ENCODE peak calls at places on chromosomes 7 and 10, in six cellular contexts. One of them, this sample, is unnamed.

GRCh38 chr7:78002715-78003114 is 204.1 kb downstream of the PHTF2 start:
- DNase-seq in testis: no peak
- DNase-seq in sigmoid colon: no peak
- DNase-seq in esophagus squamous epithelium: no peak
- DNase-seq in tibial artery: no peak
- DNase-seq in transverse colon: no peak
- DNase-seq in this sample: no peak

GRCh38 chr10:77715081-77715480 is 77.5 kb upstream of the KCNMA1 start:
- DNase-seq in testis: no peak
- DNase-seq in sigmoid colon: no peak
- DNase-seq in esophagus squamous epithelium: no peak
- DNase-seq in tibial artery: no peak
- DNase-seq in transverse colon: no peak
- DNase-seq in this sample: no peak

GRCh38 chr10:70166394-70166793 is 3.9 kb downstream of the SAR1A start:
- DNase-seq in testis: no peak
- DNase-seq in sigmoid colon: no peak
- DNase-seq in esophagus squamous epithelium: no peak
- DNase-seq in tibial artery: no peak
- DNase-seq in transverse colon: no peak
- DNase-seq in this sample: no peak

GRCh38 chr10:44993226-44993921 is 7.3 kb upstream of the ZNF22 start:
- DNase-seq in testis: peak; percentile 11
- DNase-seq in sigmoid colon: peak; percentile 61
- DNase-seq in esophagus squamous epithelium: no peak
- DNase-seq in tibial artery: peak; percentile 67
- DNase-seq in transverse colon: no peak
- DNase-seq in this sample: peak; percentile 26

GRCh38 chr7:90276033-90276728 is 31.2 kb downstream of the CFAP69 start:
- DNase-seq in testis: no peak
- DNase-seq in sigmoid colon: no peak
- DNase-seq in esophagus squamous epithelium: no peak
- DNase-seq in tibial artery: no peak
- DNase-seq in transverse colon: no peak
- DNase-seq in this sample: no peak

GRCh38 chr7:87067788-87068187 is 8.3 kb upstream of the ELAPOR2 start:
- DNase-seq in testis: no peak
- DNase-seq in sigmoid colon: no peak
- DNase-seq in esophagus squamous epithelium: no peak
- DNase-seq in tibial artery: no peak
- DNase-seq in transverse colon: no peak
- DNase-seq in this sample: no peak

GRCh38 chr7:17532861-17533404 is 234.5 kb downstream of the AHR start:
- DNase-seq in testis: no peak
- DNase-seq in sigmoid colon: no peak
- DNase-seq in esophagus squamous epithelium: no peak
- DNase-seq in tibial artery: no peak
- DNase-seq in transverse colon: no peak
- DNase-seq in this sample: no peak

GRCh38 chr7:47535033-47535703 is 46.7 kb downstream of the TNS3 start:
- DNase-seq in testis: no peak
- DNase-seq in sigmoid colon: no peak
- DNase-seq in esophagus squamous epithelium: no peak
- DNase-seq in tibial artery: no peak
- DNase-seq in transverse colon: no peak
- DNase-seq in this sample: no peak

GRCh38 chr7:112214887-112215286 is 8.4 kb downstream of the ZNF277 start:
- DNase-seq in testis: no peak
- DNase-seq in sigmoid colon: no peak
- DNase-seq in esophagus squamous epithelium: no peak
- DNase-seq in tibial artery: no peak
- DNase-seq in transverse colon: no peak
- DNase-seq in this sample: no peak

GRCh38 chr7:152089183-152089582 is 63.7 kb downstream of the GALNT11 start:
- DNase-seq in testis: no peak
- DNase-seq in sigmoid colon: no peak
- DNase-seq in esophagus squamous epithelium: no peak
- DNase-seq in tibial artery: no peak
- DNase-seq in transverse colon: no peak
- DNase-seq in this sample: no peak

GRCh38 chr7:105664816-105665525 is 83.7 kb upstream of the EFCAB10 start:
- DNase-seq in testis: no peak
- DNase-seq in sigmoid colon: no peak
- DNase-seq in esophagus squamous epithelium: no peak
- DNase-seq in tibial artery: no peak
- DNase-seq in transverse colon: no peak
- DNase-seq in this sample: no peak

GRCh38 chr7:1457059-1457948 is 2.0 kb downstream of the MICALL2 start:
- DNase-seq in testis: no peak
- DNase-seq in sigmoid colon: no peak
- DNase-seq in esophagus squamous epithelium: no peak
- DNase-seq in tibial artery: no peak
- DNase-seq in transverse colon: no peak
- DNase-seq in this sample: no peak

GRCh38 chr10:57849726-57850357 is 417.9 kb downstream of the IPMK start:
- DNase-seq in testis: no peak
- DNase-seq in sigmoid colon: no peak
- DNase-seq in esophagus squamous epithelium: no peak
- DNase-seq in tibial artery: no peak
- DNase-seq in transverse colon: no peak
- DNase-seq in this sample: no peak

GRCh38 chr7:519974-520458 is 370 bp upstream of the PDGFA start:
- DNase-seq in testis: no peak
- DNase-seq in sigmoid colon: peak; percentile 80
- DNase-seq in esophagus squamous epithelium: no peak
- DNase-seq in tibial artery: peak; percentile 88
- DNase-seq in transverse colon: peak; percentile 48
- DNase-seq in this sample: no peak

GRCh38 chr10:73802276-73802991 is 9.0 kb downstream of the NDST2 start:
- DNase-seq in testis: no peak
- DNase-seq in sigmoid colon: no peak
- DNase-seq in esophagus squamous epithelium: no peak
- DNase-seq in tibial artery: no peak
- DNase-seq in transverse colon: no peak
- DNase-seq in this sample: no peak

GRCh38 chr7:150941983-150942590 is 36.0 kb downstream of the KCNH2 start:
- DNase-seq in testis: peak; percentile 15
- DNase-seq in sigmoid colon: peak; percentile 83
- DNase-seq in esophagus squamous epithelium: no peak
- DNase-seq in tibial artery: no peak
- DNase-seq in transverse colon: peak; percentile 70
- DNase-seq in this sample: no peak

GRCh38 chr7:47336178-47337020 is 245.5 kb downstream of the TNS3 start:
- DNase-seq in testis: no peak
- DNase-seq in sigmoid colon: peak; percentile 75
- DNase-seq in esophagus squamous epithelium: no peak
- DNase-seq in tibial artery: peak; percentile 89
- DNase-seq in transverse colon: no peak
- DNase-seq in this sample: peak; percentile 44

GRCh38 chr7:145850636-145851035 is 266.0 kb upstream of the CNTNAP2 start:
- DNase-seq in testis: no peak
- DNase-seq in sigmoid colon: no peak
- DNase-seq in esophagus squamous epithelium: no peak
- DNase-seq in tibial artery: no peak
- DNase-seq in transverse colon: no peak
- DNase-seq in this sample: no peak

GRCh38 chr7:12210179-12211053 is 678 bp upstream of the TMEM106B start:
- DNase-seq in testis: peak; percentile 51
- DNase-seq in sigmoid colon: no peak
- DNase-seq in esophagus squamous epithelium: no peak
- DNase-seq in tibial artery: no peak
- DNase-seq in transverse colon: peak; percentile 57
- DNase-seq in this sample: peak; percentile 54

GRCh38 chr7:37414352-37414983 is 34.2 kb downstream of the ELMO1 start:
- DNase-seq in testis: no peak
- DNase-seq in sigmoid colon: no peak
- DNase-seq in esophagus squamous epithelium: no peak
- DNase-seq in tibial artery: no peak
- DNase-seq in transverse colon: no peak
- DNase-seq in this sample: no peak

GRCh38 chr10:68516766-68517165 is 10.6 kb downstream of the SLC25A16 start:
- DNase-seq in testis: no peak
- DNase-seq in sigmoid colon: no peak
- DNase-seq in esophagus squamous epithelium: no peak
- DNase-seq in tibial artery: no peak
- DNase-seq in transverse colon: no peak
- DNase-seq in this sample: no peak

GRCh38 chr7:140541513-140542192 is 62.3 kb upstream of the MKRN1 start:
- DNase-seq in testis: peak; percentile 67
- DNase-seq in sigmoid colon: peak; percentile 91
- DNase-seq in esophagus squamous epithelium: no peak
- DNase-seq in tibial artery: peak; percentile 59
- DNase-seq in transverse colon: peak; percentile 64
- DNase-seq in this sample: peak; percentile 44

DNA sequence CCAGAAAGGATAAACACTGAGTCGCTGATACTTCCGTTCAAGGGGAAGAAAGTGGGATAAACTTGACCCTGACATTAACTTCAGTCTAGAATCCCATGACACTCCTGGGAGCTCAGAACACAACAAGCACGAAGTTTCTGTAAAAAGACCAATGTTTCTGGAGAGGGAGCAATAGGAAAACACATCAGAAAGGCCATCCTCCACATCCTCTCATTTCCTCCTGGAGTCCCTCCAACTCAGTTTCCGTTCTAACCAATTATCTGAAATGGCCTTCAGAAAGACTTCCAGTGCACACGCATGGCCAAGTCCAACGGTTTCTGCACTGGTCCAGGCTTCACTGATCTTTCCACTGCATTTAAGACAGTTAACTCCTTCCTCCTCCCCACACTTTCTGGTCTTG is 113.4 kb downstream of the SORBS1 start:
- DNase-seq in testis: peak; percentile 59
- DNase-seq in sigmoid colon: no peak
- DNase-seq in esophagus squamous epithelium: no peak
- DNase-seq in tibial artery: no peak
- DNase-seq in transverse colon: no peak
- DNase-seq in this sample: no peak
- H3K4me1 ChIP-seq in testis: peaks cover 28% of the 10 kb centered on the region
- H3K4me1 ChIP-seq in sigmoid colon: peaks cover 88% of the 10 kb centered on the region
- H3K4me1 ChIP-seq in esophagus squamous epithelium: peaks cover 36% of the 10 kb centered on the region
- H3K4me1 ChIP-seq in tibial artery: peaks cover 100% of the 10 kb centered on the region
- H3K4me1 ChIP-seq in transverse colon: peaks cover 34% of the 10 kb centered on the region
- H3K4me1 ChIP-seq in this sample: peaks cover 21% of the 10 kb centered on the region

DNA sequence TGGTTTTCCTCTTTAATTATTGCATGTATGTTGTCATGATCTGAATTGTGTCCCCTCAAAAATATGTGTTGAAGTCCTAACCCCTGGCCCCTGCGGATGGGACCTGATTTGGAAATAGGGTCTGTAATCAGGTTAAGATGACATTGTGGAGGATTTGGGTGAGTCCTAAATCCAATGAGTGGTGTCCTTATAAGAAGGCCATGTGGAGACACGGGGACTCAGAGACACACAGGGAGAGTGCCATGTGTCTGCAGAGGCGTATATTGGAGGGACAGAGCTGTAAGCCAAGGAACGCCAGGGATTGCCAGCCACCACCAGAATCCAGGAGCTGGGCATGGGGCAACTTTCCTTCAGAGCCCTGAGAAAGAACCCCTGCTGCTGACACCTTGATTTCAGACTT is 171.9 kb downstream of the CREB5 start:
- DNase-seq in testis: no peak
- DNase-seq in sigmoid colon: no peak
- DNase-seq in esophagus squamous epithelium: no peak
- DNase-seq in tibial artery: no peak
- DNase-seq in transverse colon: no peak
- DNase-seq in this sample: no peak
- H3K4me1 ChIP-seq in testis: no peaks in the 10 kb centered on the region
- H3K4me1 ChIP-seq in sigmoid colon: no peaks in the 10 kb centered on the region
- H3K4me1 ChIP-seq in esophagus squamous epithelium: no peaks in the 10 kb centered on the region
- H3K4me1 ChIP-seq in tibial artery: peaks cover 12% of the 10 kb centered on the region
- H3K4me1 ChIP-seq in transverse colon: no peaks in the 10 kb centered on the region
- H3K4me1 ChIP-seq in this sample: no peaks in the 10 kb centered on the region

GRCh38 chr10:24333736-24334135 is 124.8 kb downstream of the KIAA1217 start:
- DNase-seq in testis: no peak
- DNase-seq in sigmoid colon: no peak
- DNase-seq in esophagus squamous epithelium: no peak
- DNase-seq in tibial artery: no peak
- DNase-seq in transverse colon: no peak
- DNase-seq in this sample: no peak
- H3K4me1 ChIP-seq in testis: peaks cover 13% of the 10 kb centered on the region
- H3K4me1 ChIP-seq in sigmoid colon: peaks cover 8% of the 10 kb centered on the region
- H3K4me1 ChIP-seq in esophagus squamous epithelium: peaks cover 4% of the 10 kb centered on the region
- H3K4me1 ChIP-seq in tibial artery: peaks cover 14% of the 10 kb centered on the region
- H3K4me1 ChIP-seq in transverse colon: no peaks in the 10 kb centered on the region
- H3K4me1 ChIP-seq in this sample: peaks cover 3% of the 10 kb centered on the region

GRCh38 chr10:60346661-60347060 is 43.0 kb downstream of the ANK3 start:
- DNase-seq in testis: no peak
- DNase-seq in sigmoid colon: no peak
- DNase-seq in esophagus squamous epithelium: no peak
- DNase-seq in tibial artery: no peak
- DNase-seq in transverse colon: no peak
- DNase-seq in this sample: no peak
- H3K4me1 ChIP-seq in testis: no peaks in the 10 kb centered on the region
- H3K4me1 ChIP-seq in sigmoid colon: peaks cover 10% of the 10 kb centered on the region
- H3K4me1 ChIP-seq in esophagus squamous epithelium: no peaks in the 10 kb centered on the region
- H3K4me1 ChIP-seq in tibial artery: peaks cover 8% of the 10 kb centered on the region
- H3K4me1 ChIP-seq in transverse colon: peaks cover 3% of the 10 kb centered on the region
- H3K4me1 ChIP-seq in this sample: peaks cover 1% of the 10 kb centered on the region

This sample was measured in lung.